ENCODE peak calls at places on chromosomes 5 and 9, in six cellular contexts. P, G, Q, Z, T and K are unnamed samples.

GRCh38 chr5:77046416-77047073 is 16.3 kb downstream of the AGGF1 start:
- DNase-seq in P (no peak), G (no peak), Q (no peak), Z (no peak), T (no peak), K (no peak)

GRCh38 chr9:5592904-5593303 is 36.0 kb upstream of the RIC1 start:
- DNase-seq in P (no peak), G (no peak), Q (no peak), Z (no peak), T (no peak), K (no peak)

GRCh38 chr9:130882696-130883225 is 13.9 kb downstream of the QRFP start:
- DNase-seq in P (no peak), G (no peak), Q (no peak), Z (no peak), T (no peak), K (no peak)

GRCh38 chr5:170278611-170279500 is 18.7 kb downstream of the LCP2 start:
- DNase-seq in P (no peak), G (no peak), Q (no peak), Z (peak), T (peak), K (no peak)

GRCh38 chr9:128792978-128793686 is 6.1 kb downstream of the TBC1D13 start:
- DNase-seq in P (no peak), G (no peak), Q (no peak), Z (no peak), T (no peak), K (no peak)

GRCh38 chr9:36928670-36929349 is 105.3 kb downstream of the PAX5 start:
- DNase-seq in P (no peak), G (no peak), Q (peak), Z (no peak), T (no peak), K (peak)

GRCh38 chr9:36116593-36116992 is 19.9 kb upstream of the GLIPR2 start:
- DNase-seq in P (no peak), G (no peak), Q (no peak), Z (no peak), T (no peak), K (no peak)

GRCh38 chr5:79077680-79078365 is 8.3 kb downstream of the BHMT2 start:
- DNase-seq in P (no peak), G (no peak), Q (peak), Z (no peak), T (no peak), K (peak)

GRCh38 chr5:76152161-76152560 is 69.0 kb downstream of the SV2C start:
- DNase-seq in P (no peak), G (no peak), Q (no peak), Z (no peak), T (no peak), K (no peak)

GRCh38 chr5:39076757-39077475 is 2.7 kb upstream of the RICTOR start:
- DNase-seq in P (no peak), G (no peak), Q (peak), Z (no peak), T (no peak), K (no peak)

GRCh38 chr9:94656976-94657375 is 17.7 kb upstream of the FBP1 start:
- DNase-seq in P (no peak), G (no peak), Q (no peak), Z (no peak), T (no peak), K (no peak)

GRCh38 chr5:41527201-41527779 is 16.9 kb upstream of the PLCXD3 start:
- DNase-seq in P (no peak), G (no peak), Q (peak), Z (peak), T (peak), K (peak)

GRCh38 chr5:150208187-150209015 is 18.5 kb downstream of the SLC6A7 start:
- DNase-seq in P (no peak), G (no peak), Q (peak), Z (no peak), T (no peak), K (no peak)

GRCh38 chr5:83322273-83322924 is 149.1 kb upstream of the VCAN start:
- DNase-seq in P (no peak), G (no peak), Q (no peak), Z (no peak), T (no peak), K (no peak)

GRCh38 chr5:102223542-102224444 is 72.3 kb downstream of the SLCO4C1 start:
- DNase-seq in P (no peak), G (no peak), Q (peak), Z (no peak), T (no peak), K (peak)

GRCh38 chr9:104895572-104895971 is 32.4 kb downstream of the ABCA1 start:
- DNase-seq in P (no peak), G (no peak), Q (peak), Z (no peak), T (no peak), K (no peak)

GRCh38 chr9:128085852-128086409 is 17.9 kb downstream of the SLC25A25 start:
- DNase-seq in P (no peak), G (no peak), Q (no peak), Z (no peak), T (no peak), K (no peak)

GRCh38 chr5:138595396-138595795 is 20.2 kb upstream of the HSPA9 start:
- DNase-seq in P (no peak), G (no peak), Q (no peak), Z (no peak), T (no peak), K (no peak)

GRCh38 chr5:61328791-61329617 is 3.1 kb upstream of the ZSWIM6 start:
- DNase-seq in P (no peak), G (no peak), Q (no peak), Z (no peak), T (no peak), K (no peak)

GRCh38 chr5:135243194-135244191 is 155.5 kb downstream of the MACROH2A1 start:
- DNase-seq in P (peak), G (no peak), Q (no peak), Z (peak), T (peak), K (no peak)

GRCh38 chr5:63346451-63346850 is 615.8 kb downstream of the HTR1A start:
- DNase-seq in P (no peak), G (no peak), Q (no peak), Z (no peak), T (no peak), K (no peak)

GRCh38 chr9:124695280-124695890 is 75.7 kb downstream of the NR6A1 start:
- DNase-seq in P (no peak), G (no peak), Q (peak), Z (no peak), T (no peak), K (no peak)

GRCh38 chr9:17802249-17802857 is 223.5 kb downstream of the SH3GL2 start:
- DNase-seq in P (no peak), G (no peak), Q (peak), Z (no peak), T (no peak), K (no peak)

GRCh38 chr9:106859957-106860715 is 2.8 kb upstream of the ZNF462 start:
- DNase-seq in P (peak), G (no peak), Q (no peak), Z (peak), T (peak), K (no peak)

GRCh38 chr9:9901624-9902023 is 711.2 kb downstream of the PTPRD start:
- DNase-seq in P (no peak), G (no peak), Q (no peak), Z (no peak), T (no peak), K (no peak)

DNA sequence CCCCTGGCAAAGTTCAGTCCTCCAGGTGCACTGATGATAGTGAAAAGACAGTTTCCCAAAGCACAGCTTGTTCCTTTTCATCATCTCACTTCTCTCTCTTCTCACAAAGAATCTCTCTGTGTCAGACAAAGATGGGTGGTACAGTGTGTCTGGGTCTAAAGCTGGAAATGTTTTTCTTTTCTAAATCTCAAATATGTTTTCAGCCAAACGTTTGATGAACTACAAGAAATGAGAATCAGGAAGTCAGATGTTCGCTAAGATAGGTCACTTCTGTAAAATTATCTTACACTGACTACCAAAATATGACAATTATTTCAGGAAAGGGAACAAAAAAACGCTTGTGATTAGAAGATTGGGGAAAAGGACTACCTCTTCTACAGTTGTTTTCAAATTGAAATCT is 708.8 kb downstream of the PTPRD start:
- DNase-seq in P (no peak), G (no peak), Q (no peak), Z (no peak), T (no peak), K (no peak)
- H3K4me3 ChIP-seq in P (no peak), G (no peak), Q (no peak), Z (no peak), T (no peak), K (no peak)

GRCh38 chr5:96978812-96979449 is 43.1 kb downstream of the LNPEP start:
- DNase-seq in P (no peak), G (no peak), Q (peak), Z (no peak), T (no peak), K (no peak)

GRCh38 chr5:96973561-96974401 is 37.9 kb downstream of the LNPEP start:
- DNase-seq in P (no peak), G (no peak), Q (no peak), Z (no peak), T (no peak), K (no peak)

GRCh38 chr5:96975656-96976055 is 39.8 kb downstream of the LNPEP start:
- DNase-seq in P (no peak), G (no peak), Q (peak), Z (no peak), T (no peak), K (no peak)

GRCh38 chr5:96972599-96973334 is 36.9 kb downstream of the LNPEP start:
- DNase-seq in P (no peak), G (no peak), Q (no peak), Z (no peak), T (no peak), K (no peak)

GRCh38 chr5:96977228-96977627 is 41.3 kb downstream of the LNPEP start:
- DNase-seq in P (no peak), G (no peak), Q (no peak), Z (no peak), T (no peak), K (no peak)
- H3K4me3 ChIP-seq in P (no peak), G (no peak), Q (no peak), Z (no peak), T (no peak), K (no peak)

GRCh38 chr9:137069508-137070071 is 767 bp downstream of the SAPCD2 start:
- DNase-seq in P (no peak), G (no peak), Q (no peak), Z (no peak), T (no peak), K (no peak)

GRCh38 chr9:137067860-137068538 is 2.4 kb downstream of the SAPCD2 start:
- DNase-seq in P (peak), G (peak), Q (peak), Z (peak), T (peak), K (no peak)

GRCh38 chr9:137070201-137070905 is at the start of gene SAPCD2:
- DNase-seq in P (peak), G (peak), Q (peak), Z (peak), T (peak), K (no peak)

GRCh38 chr9:137070906-137071275 is 534 bp upstream of the SAPCD2 start:
- DNase-seq in P (no peak), G (no peak), Q (no peak), Z (no peak), T (peak), K (no peak)

DNA sequence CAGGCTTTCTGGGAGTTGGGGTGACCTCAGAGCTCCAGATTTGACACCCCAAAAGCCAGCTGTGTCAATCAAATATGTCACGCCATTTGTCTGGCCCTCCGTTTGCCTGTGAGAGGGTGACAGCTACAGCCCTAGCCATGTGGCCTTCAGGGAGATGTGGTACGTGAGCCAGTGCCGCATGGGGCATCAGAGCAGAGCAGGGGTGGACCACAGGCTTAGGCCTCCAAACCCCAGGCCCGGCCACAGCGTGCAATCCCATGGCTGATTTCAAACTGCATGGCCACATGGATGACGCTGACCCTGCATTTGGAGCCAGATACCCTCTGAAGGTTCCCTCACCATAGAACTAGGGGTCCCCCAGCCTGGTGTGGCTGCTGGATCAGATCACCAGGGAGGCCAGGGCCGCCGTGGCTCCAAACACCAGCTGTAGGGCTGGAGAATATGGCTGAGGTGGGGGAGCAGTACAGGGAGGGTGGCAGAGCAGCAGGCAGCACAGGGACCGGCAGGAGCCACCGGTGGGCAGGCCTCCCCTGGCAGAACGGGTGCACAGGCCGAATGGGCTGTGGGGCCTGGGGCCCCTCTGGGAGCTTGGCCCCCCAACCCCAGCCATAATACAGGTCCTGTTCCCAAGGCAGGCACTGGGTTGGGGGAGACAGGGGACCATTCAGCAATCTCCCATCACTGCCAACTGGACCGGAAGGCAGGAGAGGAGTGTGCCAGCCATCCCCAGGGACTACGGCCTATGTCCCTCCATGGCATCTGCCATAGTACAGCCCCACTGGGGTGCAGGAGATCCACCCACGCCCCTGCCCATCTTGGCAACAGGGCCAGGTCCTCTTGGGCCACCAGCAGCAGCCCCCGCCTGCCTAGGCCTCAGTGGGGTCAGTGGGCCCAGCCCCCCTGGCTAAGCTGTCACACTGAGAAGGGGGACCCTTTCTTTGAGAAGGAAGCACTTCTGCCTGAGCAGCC is 1.5 kb downstream of the SAPCD2 start:
- DNase-seq in P (no peak), G (no peak), Q (no peak), Z (no peak), T (no peak), K (no peak)
- H3K4me3 ChIP-seq in P (no peak), G (no peak), Q (no peak), Z (no peak), T (peak), K (peak)

GRCh38 chr5:33941090-33941489 is 4.9 kb downstream of the RXFP3 start:
- DNase-seq in P (no peak), G (no peak), Q (no peak), Z (no peak), T (no peak), K (no peak)
- H3K4me3 ChIP-seq in P (no peak), G (no peak), Q (no peak), Z (no peak), T (no peak), K (no peak)

GRCh38 chr9:69817202-69817601 is 3.4 kb upstream of the CFAP95 start:
- DNase-seq in P (no peak), G (no peak), Q (no peak), Z (no peak), T (no peak), K (no peak)
- H3K4me3 ChIP-seq in P (no peak), G (no peak), Q (no peak), Z (no peak), T (no peak), K (no peak)

GRCh38 chr9:132989014-132989310 is 10.5 kb downstream of the GFI1B start:
- DNase-seq in P (no peak), G (no peak), Q (no peak), Z (no peak), T (no peak), K (no peak)
- H3K4me3 ChIP-seq in P (no peak), G (no peak), Q (no peak), Z (no peak), T (no peak), K (no peak)

DNA sequence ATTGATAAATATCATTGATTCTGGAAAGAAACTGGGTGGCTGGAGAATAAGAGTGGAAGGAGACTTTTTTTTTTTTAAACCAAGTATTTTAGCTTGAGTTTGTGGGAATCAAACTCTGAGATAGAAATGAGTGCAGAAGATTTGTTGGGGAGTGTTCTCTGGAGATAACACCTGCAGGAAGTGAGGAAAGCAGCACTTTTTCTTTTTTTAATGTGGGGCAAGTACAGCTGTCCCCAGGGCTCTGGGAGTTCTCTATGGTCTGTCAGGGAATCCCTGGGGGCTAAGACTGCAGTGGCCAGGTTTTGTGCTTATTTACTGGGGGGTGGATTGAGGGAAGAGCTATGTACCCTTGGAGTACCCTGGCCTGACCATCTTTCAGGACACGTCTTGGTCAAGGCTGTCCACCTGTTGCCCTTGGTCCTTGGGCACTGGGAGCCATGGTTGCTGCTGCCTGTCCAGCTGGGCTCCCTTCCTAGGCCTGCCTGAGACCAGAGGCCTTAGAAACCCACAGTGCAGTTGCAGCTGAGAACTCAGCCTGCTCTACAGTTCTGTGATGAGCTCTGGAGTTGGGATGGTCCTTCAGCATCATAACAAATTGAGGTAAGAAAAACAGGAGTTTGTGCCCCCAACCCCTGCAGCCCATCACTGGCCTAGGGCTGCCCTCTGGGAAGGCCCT is 85.8 kb downstream of the PHAX start:
- DNase-seq in P (no peak), G (no peak), Q (no peak), Z (no peak), T (no peak), K (no peak)
- H3K4me3 ChIP-seq in P (no peak), G (no peak), Q (no peak), Z (no peak), T (no peak), K (no peak)